ENCODE peak calls at places on chromosomes 16 and 17, in nine cellular contexts. One of them, this sample, is unnamed.

GRCh38 chr16:68380348-68380670 is 68.0 kb downstream of the SMPD3 start:
- DNase-seq in CD8-positive, alpha-beta T cell: no peak
- DNase-seq in cardiac muscle cell: no peak
- DNase-seq in dorsolateral prefrontal cortex: no peak
- DNase-seq in lower leg skin: no peak
- DNase-seq in endothelial cell: no peak
- DNase-seq in Panc1: no peak
- DNase-seq in Calu3: no peak
- DNase-seq in lower lobe of right lung: no peak
- DNase-seq in this sample: no peak

GRCh38 chr17:36850794-36851193 is 86.5 kb upstream of the LHX1 start:
- DNase-seq in CD8-positive, alpha-beta T cell: no peak
- DNase-seq in cardiac muscle cell: peak; percentile 67
- DNase-seq in lower lobe of right lung: no peak
- DNase-seq in endothelial cell: no peak
- DNase-seq in dorsolateral prefrontal cortex: no peak
- DNase-seq in lower leg skin: no peak
- DNase-seq in Calu3: no peak
- DNase-seq in Panc1: peak; percentile 12
- DNase-seq in this sample: no peak

GRCh38 chr17:46884552-46884951 is 33.2 kb downstream of the WNT9B start:
- DNase-seq in dorsolateral prefrontal cortex: no peak
- DNase-seq in cardiac muscle cell: no peak
- DNase-seq in CD8-positive, alpha-beta T cell: no peak
- DNase-seq in lower lobe of right lung: no peak
- DNase-seq in endothelial cell: no peak
- DNase-seq in Calu3: no peak
- DNase-seq in Panc1: no peak
- DNase-seq in lower leg skin: no peak
- DNase-seq in this sample: no peak

GRCh38 chr17:38358586-38359513 is 7.2 kb downstream of the SOCS7 start:
- DNase-seq in Calu3: no peak
- DNase-seq in cardiac muscle cell: no peak
- DNase-seq in lower lobe of right lung: no peak
- DNase-seq in lower leg skin: no peak
- DNase-seq in endothelial cell: no peak
- DNase-seq in CD8-positive, alpha-beta T cell: no peak
- DNase-seq in Panc1: no peak
- DNase-seq in dorsolateral prefrontal cortex: peak; percentile 52
- DNase-seq in this sample: no peak

GRCh38 chr16:74291577-74292208 is 4.9 kb upstream of the PSMD7 start:
- DNase-seq in Calu3: peak; percentile 13
- DNase-seq in dorsolateral prefrontal cortex: no peak
- DNase-seq in CD8-positive, alpha-beta T cell: no peak
- DNase-seq in endothelial cell: no peak
- DNase-seq in cardiac muscle cell: no peak
- DNase-seq in lower lobe of right lung: no peak
- DNase-seq in lower leg skin: no peak
- DNase-seq in Panc1: no peak
- DNase-seq in this sample: no peak

GRCh38 chr16:4944333-4945281 is 7.7 kb upstream of the PPL start:
- DNase-seq in lower leg skin: peak; percentile 98
- DNase-seq in lower lobe of right lung: peak; percentile 91
- DNase-seq in endothelial cell: no peak
- DNase-seq in Panc1: peak; percentile 84
- DNase-seq in Calu3: peak; percentile 100
- DNase-seq in cardiac muscle cell: peak; percentile 99
- DNase-seq in dorsolateral prefrontal cortex: no peak
- DNase-seq in CD8-positive, alpha-beta T cell: peak; percentile 14
- DNase-seq in this sample: peak; percentile 44

GRCh38 chr17:65022751-65023421 is 33.7 kb downstream of the GNA13 start:
- DNase-seq in CD8-positive, alpha-beta T cell: no peak
- DNase-seq in endothelial cell: no peak
- DNase-seq in lower leg skin: no peak
- DNase-seq in dorsolateral prefrontal cortex: no peak
- DNase-seq in cardiac muscle cell: peak; percentile 20
- DNase-seq in Panc1: peak; percentile 36
- DNase-seq in lower lobe of right lung: no peak
- DNase-seq in Calu3: no peak
- DNase-seq in this sample: no peak

GRCh38 chr16:35142147-35142808 is 1682.9 kb downstream of the TP53TG3F start:
- DNase-seq in Panc1: no peak
- DNase-seq in cardiac muscle cell: no peak
- DNase-seq in CD8-positive, alpha-beta T cell: no peak
- DNase-seq in lower lobe of right lung: no peak
- DNase-seq in Calu3: no peak
- DNase-seq in endothelial cell: no peak
- DNase-seq in dorsolateral prefrontal cortex: no peak
- DNase-seq in lower leg skin: no peak
- DNase-seq in this sample: no peak

GRCh38 chr17:79033741-79034501 is 10.0 kb downstream of the C1QTNF1 start:
- DNase-seq in CD8-positive, alpha-beta T cell: no peak
- DNase-seq in endothelial cell: no peak
- DNase-seq in Calu3: no peak
- DNase-seq in Panc1: no peak
- DNase-seq in lower leg skin: peak; percentile 87
- DNase-seq in cardiac muscle cell: peak; percentile 78
- DNase-seq in dorsolateral prefrontal cortex: peak; percentile 58
- DNase-seq in lower lobe of right lung: no peak
- DNase-seq in this sample: peak; percentile 44

GRCh38 chr17:83180264-83180995 is 101.0 kb downstream of the METRNL start:
- DNase-seq in Panc1: no peak
- DNase-seq in lower leg skin: peak; percentile 79
- DNase-seq in dorsolateral prefrontal cortex: no peak
- DNase-seq in Calu3: no peak
- DNase-seq in cardiac muscle cell: no peak
- DNase-seq in lower lobe of right lung: no peak
- DNase-seq in endothelial cell: no peak
- DNase-seq in CD8-positive, alpha-beta T cell: peak; percentile 6
- DNase-seq in this sample: no peak

GRCh38 chr16:11254913-11255736 is 879 bp downstream of the SOCS1 start:
- DNase-seq in Calu3: peak; percentile 25
- DNase-seq in lower lobe of right lung: peak; percentile 74
- DNase-seq in CD8-positive, alpha-beta T cell: peak; percentile 60
- DNase-seq in dorsolateral prefrontal cortex: no peak
- DNase-seq in Panc1: no peak
- DNase-seq in cardiac muscle cell: peak; percentile 62
- DNase-seq in endothelial cell: peak; percentile 54
- DNase-seq in lower leg skin: peak; percentile 90
- DNase-seq in this sample: peak; percentile 65

GRCh38 chr17:38315497-38315896 is 18.5 kb downstream of the MRPL45 start:
- DNase-seq in dorsolateral prefrontal cortex: no peak
- DNase-seq in lower leg skin: peak; percentile 7
- DNase-seq in Calu3: no peak
- DNase-seq in lower lobe of right lung: no peak
- DNase-seq in endothelial cell: no peak
- DNase-seq in CD8-positive, alpha-beta T cell: no peak
- DNase-seq in cardiac muscle cell: no peak
- DNase-seq in Panc1: no peak
- DNase-seq in this sample: no peak

GRCh38 chr16:85947511-85948509 is 48.8 kb downstream of the IRF8 start:
- DNase-seq in cardiac muscle cell: no peak
- DNase-seq in dorsolateral prefrontal cortex: no peak
- DNase-seq in endothelial cell: no peak
- DNase-seq in CD8-positive, alpha-beta T cell: no peak
- DNase-seq in lower leg skin: no peak
- DNase-seq in Calu3: peak; percentile 13
- DNase-seq in Panc1: no peak
- DNase-seq in lower lobe of right lung: no peak
- DNase-seq in this sample: no peak

GRCh38 chr17:81142301-81143199 is 22.8 kb upstream of the PVALEF start:
- DNase-seq in endothelial cell: peak; percentile 84
- DNase-seq in Panc1: peak; percentile 27
- DNase-seq in lower lobe of right lung: peak; percentile 88
- DNase-seq in cardiac muscle cell: peak; percentile 84
- DNase-seq in CD8-positive, alpha-beta T cell: peak; percentile 57
- DNase-seq in lower leg skin: peak; percentile 94
- DNase-seq in Calu3: peak; percentile 81
- DNase-seq in dorsolateral prefrontal cortex: peak; percentile 83
- DNase-seq in this sample: peak; percentile 88

GRCh38 chr17:41060052-41060604 is at the start of gene KRTAP2-3:
- DNase-seq in dorsolateral prefrontal cortex: no peak
- DNase-seq in lower lobe of right lung: no peak
- DNase-seq in endothelial cell: no peak
- DNase-seq in cardiac muscle cell: peak; percentile 52
- DNase-seq in lower leg skin: no peak
- DNase-seq in Panc1: peak; percentile 45
- DNase-seq in CD8-positive, alpha-beta T cell: no peak
- DNase-seq in Calu3: peak; percentile 90
- DNase-seq in this sample: no peak

GRCh38 chr16:47309581-47310312 is 151.1 kb downstream of the ITFG1 start:
- DNase-seq in dorsolateral prefrontal cortex: no peak
- DNase-seq in Panc1: no peak
- DNase-seq in Calu3: no peak
- DNase-seq in CD8-positive, alpha-beta T cell: no peak
- DNase-seq in endothelial cell: no peak
- DNase-seq in lower leg skin: no peak
- DNase-seq in cardiac muscle cell: no peak
- DNase-seq in lower lobe of right lung: no peak
- DNase-seq in this sample: no peak

GRCh38 chr17:42895185-42895555 is 5.4 kb upstream of the G6PC1 start:
- DNase-seq in endothelial cell: no peak
- DNase-seq in lower lobe of right lung: peak; percentile 54
- DNase-seq in lower leg skin: peak; percentile 90
- DNase-seq in Panc1: peak; percentile 10
- DNase-seq in cardiac muscle cell: peak; percentile 89
- DNase-seq in dorsolateral prefrontal cortex: peak; percentile 25
- DNase-seq in Calu3: peak; percentile 70
- DNase-seq in CD8-positive, alpha-beta T cell: no peak
- DNase-seq in this sample: no peak

GRCh38 chr16:22284637-22285515 is 12.3 kb upstream of the POLR3E start:
- DNase-seq in Panc1: no peak
- DNase-seq in Calu3: no peak
- DNase-seq in endothelial cell: no peak
- DNase-seq in CD8-positive, alpha-beta T cell: no peak
- DNase-seq in cardiac muscle cell: peak; percentile 62
- DNase-seq in lower lobe of right lung: no peak
- DNase-seq in dorsolateral prefrontal cortex: no peak
- DNase-seq in lower leg skin: no peak
- DNase-seq in this sample: no peak

GRCh38 chr17:42618442-42619150 is 9.1 kb downstream of the TUBG1 start:
- DNase-seq in cardiac muscle cell: no peak
- DNase-seq in Panc1: no peak
- DNase-seq in endothelial cell: peak; percentile 12
- DNase-seq in Calu3: peak; percentile 78
- DNase-seq in CD8-positive, alpha-beta T cell: no peak
- DNase-seq in lower lobe of right lung: peak; percentile 52
- DNase-seq in dorsolateral prefrontal cortex: peak; percentile 13
- DNase-seq in lower leg skin: no peak
- DNase-seq in this sample: no peak

GRCh38 chr16:57999366-57999970 is 1.0 kb downstream of the ZNF319 start:
- DNase-seq in dorsolateral prefrontal cortex: no peak
- DNase-seq in cardiac muscle cell: no peak
- DNase-seq in Panc1: no peak
- DNase-seq in lower lobe of right lung: peak; percentile 44
- DNase-seq in endothelial cell: no peak
- DNase-seq in lower leg skin: no peak
- DNase-seq in Calu3: peak; percentile 34
- DNase-seq in CD8-positive, alpha-beta T cell: peak; percentile 41
- DNase-seq in this sample: peak; percentile 7
- TF ChIP-seq CTCF in dorsolateral prefrontal cortex: no peak
- TF ChIP-seq CTCF in cardiac muscle cell: no peak
- TF ChIP-seq CTCF in Panc1: no peak
- TF ChIP-seq CTCF in lower lobe of right lung: no peak
- TF ChIP-seq CTCF in endothelial cell: no peak
- TF ChIP-seq CTCF in lower leg skin: no peak
- TF ChIP-seq CTCF in Calu3: no peak
- TF ChIP-seq CTCF in CD8-positive, alpha-beta T cell: no peak
- TF ChIP-seq CTCF in this sample: no peak

GRCh38 chr16:84141143-84141670 is 3.8 kb downstream of the HSDL1 start:
- DNase-seq in endothelial cell: no peak
- DNase-seq in Panc1: no peak
- DNase-seq in cardiac muscle cell: no peak
- DNase-seq in dorsolateral prefrontal cortex: no peak
- DNase-seq in lower leg skin: no peak
- DNase-seq in CD8-positive, alpha-beta T cell: no peak
- DNase-seq in Calu3: peak; percentile 15
- DNase-seq in lower lobe of right lung: no peak
- DNase-seq in this sample: peak; percentile 30
- TF ChIP-seq CTCF in endothelial cell: no peak
- TF ChIP-seq CTCF in Panc1: peak; percentile 14
- TF ChIP-seq CTCF in cardiac muscle cell: no peak
- TF ChIP-seq CTCF in dorsolateral prefrontal cortex: no peak
- TF ChIP-seq CTCF in lower leg skin: no peak
- TF ChIP-seq CTCF in CD8-positive, alpha-beta T cell: no peak
- TF ChIP-seq CTCF in Calu3: no peak
- TF ChIP-seq CTCF in lower lobe of right lung: no peak
- TF ChIP-seq CTCF in this sample: peak; percentile 25

GRCh38 chr16:70454221-70455034 is at the start of gene FCSK:
- DNase-seq in dorsolateral prefrontal cortex: peak; percentile 53
- DNase-seq in Calu3: peak; percentile 76
- DNase-seq in lower lobe of right lung: peak; percentile 81
- DNase-seq in cardiac muscle cell: peak; percentile 72
- DNase-seq in endothelial cell: peak; percentile 84
- DNase-seq in lower leg skin: no peak
- DNase-seq in Panc1: no peak
- DNase-seq in CD8-positive, alpha-beta T cell: peak; percentile 70
- DNase-seq in this sample: peak; percentile 67

GRCh38 chr16:70453891-70454220 is 539 bp upstream of the FCSK start:
- DNase-seq in Panc1: peak; percentile 46
- DNase-seq in endothelial cell: no peak
- DNase-seq in Calu3: peak; percentile 28
- DNase-seq in lower leg skin: no peak
- DNase-seq in cardiac muscle cell: no peak
- DNase-seq in CD8-positive, alpha-beta T cell: no peak
- DNase-seq in lower lobe of right lung: no peak
- DNase-seq in dorsolateral prefrontal cortex: no peak
- DNase-seq in this sample: no peak

GRCh38 chr16:70453117-70453890 is 1.1 kb upstream of the FCSK start:
- DNase-seq in Panc1: no peak
- DNase-seq in CD8-positive, alpha-beta T cell: no peak
- DNase-seq in dorsolateral prefrontal cortex: no peak
- DNase-seq in lower lobe of right lung: no peak
- DNase-seq in lower leg skin: no peak
- DNase-seq in cardiac muscle cell: no peak
- DNase-seq in Calu3: no peak
- DNase-seq in endothelial cell: no peak
- DNase-seq in this sample: no peak

GRCh38 chr16:70457446-70457845 is 3.1 kb downstream of the FCSK start:
- DNase-seq in endothelial cell: no peak
- DNase-seq in Panc1: no peak
- DNase-seq in CD8-positive, alpha-beta T cell: no peak
- DNase-seq in lower lobe of right lung: no peak
- DNase-seq in dorsolateral prefrontal cortex: no peak
- DNase-seq in lower leg skin: no peak
- DNase-seq in cardiac muscle cell: no peak
- DNase-seq in Calu3: no peak
- DNase-seq in this sample: no peak

GRCh38 chr16:70455910-70456309 is 1.5 kb downstream of the FCSK start:
- DNase-seq in dorsolateral prefrontal cortex: no peak
- DNase-seq in lower lobe of right lung: no peak
- DNase-seq in Calu3: no peak
- DNase-seq in Panc1: no peak
- DNase-seq in endothelial cell: no peak
- DNase-seq in cardiac muscle cell: no peak
- DNase-seq in lower leg skin: no peak
- DNase-seq in CD8-positive, alpha-beta T cell: no peak
- DNase-seq in this sample: no peak
- TF ChIP-seq CTCF in dorsolateral prefrontal cortex: no peak
- TF ChIP-seq CTCF in lower lobe of right lung: no peak
- TF ChIP-seq CTCF in Calu3: no peak
- TF ChIP-seq CTCF in Panc1: no peak
- TF ChIP-seq CTCF in endothelial cell: no peak
- TF ChIP-seq CTCF in cardiac muscle cell: no peak
- TF ChIP-seq CTCF in lower leg skin: no peak
- TF ChIP-seq CTCF in CD8-positive, alpha-beta T cell: no peak
- TF ChIP-seq CTCF in this sample: no peak

GRCh38 chr17:29585080-29585751 is 4.2 kb downstream of the GIT1 start:
- DNase-seq in cardiac muscle cell: peak; percentile 45
- DNase-seq in lower leg skin: no peak
- DNase-seq in lower lobe of right lung: peak; percentile 51
- DNase-seq in Calu3: no peak
- DNase-seq in dorsolateral prefrontal cortex: no peak
- DNase-seq in Panc1: no peak
- DNase-seq in endothelial cell: peak; percentile 53
- DNase-seq in CD8-positive, alpha-beta T cell: peak; percentile 45
- DNase-seq in this sample: no peak
- TF ChIP-seq CTCF in cardiac muscle cell: peak; percentile 38
- TF ChIP-seq CTCF in lower leg skin: no peak
- TF ChIP-seq CTCF in lower lobe of right lung: no peak
- TF ChIP-seq CTCF in Calu3: no peak
- TF ChIP-seq CTCF in dorsolateral prefrontal cortex: peak; percentile 22
- TF ChIP-seq CTCF in Panc1: no peak
- TF ChIP-seq CTCF in endothelial cell: no peak
- TF ChIP-seq CTCF in CD8-positive, alpha-beta T cell: peak; percentile 41
- TF ChIP-seq CTCF in this sample: no peak